ENCODE peak calls at places on chromosomes 4 and X, in six cellular contexts. One of them, this sample, is unnamed.

GRCh38 chr4:3244747-3245146 is 4.2 kb upstream of the MSANTD1 start:
- DNase-seq in A673: no peak
- DNase-seq in esophagus muscularis mucosa: no peak
- DNase-seq in Panc1: no peak
- DNase-seq in heart right ventricle: no peak
- DNase-seq in tibial artery: no peak
- DNase-seq in this sample: no peak

GRCh38 chr4:140237616-140238352 is 83.8 kb upstream of the MAML3 start:
- DNase-seq in A673: peak
- DNase-seq in esophagus muscularis mucosa: no peak
- DNase-seq in Panc1: no peak
- DNase-seq in heart right ventricle: peak
- DNase-seq in tibial artery: peak
- DNase-seq in this sample: peak

GRCh38 chr4:149719806-149720205 is 95.8 kb downstream of the IQCM start:
- DNase-seq in A673: no peak
- DNase-seq in esophagus muscularis mucosa: no peak
- DNase-seq in Panc1: no peak
- DNase-seq in heart right ventricle: no peak
- DNase-seq in tibial artery: no peak
- DNase-seq in this sample: no peak

GRCh38 chr4:56186808-56187523 is 200.3 kb downstream of the AASDH start:
- DNase-seq in A673: no peak
- DNase-seq in esophagus muscularis mucosa: no peak
- DNase-seq in Panc1: no peak
- DNase-seq in heart right ventricle: no peak
- DNase-seq in tibial artery: no peak
- DNase-seq in this sample: no peak

GRCh38 chrX:47723689-47724088 is 64.7 kb upstream of the UXT start:
- DNase-seq in A673: no peak
- DNase-seq in esophagus muscularis mucosa: no peak
- DNase-seq in Panc1: no peak
- DNase-seq in heart right ventricle: no peak
- DNase-seq in tibial artery: no peak
- DNase-seq in this sample: no peak

GRCh38 chr4:147782087-147782781 is 50.3 kb downstream of the ARHGAP10 start:
- DNase-seq in A673: peak
- DNase-seq in esophagus muscularis mucosa: no peak
- DNase-seq in Panc1: no peak
- DNase-seq in heart right ventricle: no peak
- DNase-seq in tibial artery: no peak
- DNase-seq in this sample: peak

GRCh38 chrX:41889317-41890025 is 33.9 kb downstream of the CASK start:
- DNase-seq in A673: no peak
- DNase-seq in esophagus muscularis mucosa: no peak
- DNase-seq in Panc1: peak
- DNase-seq in heart right ventricle: no peak
- DNase-seq in tibial artery: no peak
- DNase-seq in this sample: no peak

GRCh38 chr4:13539047-13539720 is 5.1 kb downstream of the NKX3-2 start:
- DNase-seq in A673: peak
- DNase-seq in esophagus muscularis mucosa: no peak
- DNase-seq in Panc1: no peak
- DNase-seq in heart right ventricle: no peak
- DNase-seq in tibial artery: no peak
- DNase-seq in this sample: no peak

GRCh38 chr4:105113800-105114199 is 32.9 kb upstream of the TET2 start:
- DNase-seq in A673: no peak
- DNase-seq in esophagus muscularis mucosa: no peak
- DNase-seq in Panc1: no peak
- DNase-seq in heart right ventricle: no peak
- DNase-seq in tibial artery: no peak
- DNase-seq in this sample: no peak

GRCh38 chrX:116009871-116010710 is 160.5 kb upstream of the AGTR2 start:
- DNase-seq in A673: no peak
- DNase-seq in esophagus muscularis mucosa: no peak
- DNase-seq in Panc1: no peak
- DNase-seq in heart right ventricle: peak
- DNase-seq in tibial artery: no peak
- DNase-seq in this sample: no peak

GRCh38 chr4:186839122-186840037 is 115.7 kb upstream of the FAT1 start:
- DNase-seq in A673: peak
- DNase-seq in esophagus muscularis mucosa: no peak
- DNase-seq in Panc1: no peak
- DNase-seq in heart right ventricle: no peak
- DNase-seq in tibial artery: peak
- DNase-seq in this sample: no peak

GRCh38 chrX:45774961-45775360 is 574.3 kb upstream of the DIPK2B start:
- DNase-seq in A673: peak
- DNase-seq in esophagus muscularis mucosa: no peak
- DNase-seq in Panc1: no peak
- DNase-seq in heart right ventricle: no peak
- DNase-seq in tibial artery: peak
- DNase-seq in this sample: no peak

GRCh38 chrX:96372313-96373046 is 312.2 kb upstream of the DIAPH2 start:
- DNase-seq in A673: peak
- DNase-seq in esophagus muscularis mucosa: no peak
- DNase-seq in Panc1: no peak
- DNase-seq in heart right ventricle: no peak
- DNase-seq in tibial artery: no peak
- DNase-seq in this sample: peak

GRCh38 chr4:66000500-66001117 is 330.3 kb upstream of the EPHA5 start:
- DNase-seq in A673: peak
- DNase-seq in esophagus muscularis mucosa: no peak
- DNase-seq in Panc1: no peak
- DNase-seq in heart right ventricle: no peak
- DNase-seq in tibial artery: no peak
- DNase-seq in this sample: peak

GRCh38 chr4:65999518-65999871 is 329.2 kb upstream of the EPHA5 start:
- DNase-seq in A673: no peak
- DNase-seq in esophagus muscularis mucosa: no peak
- DNase-seq in Panc1: no peak
- DNase-seq in heart right ventricle: no peak
- DNase-seq in tibial artery: no peak
- DNase-seq in this sample: no peak
- H3K4me3 ChIP-seq in A673: no peak
- H3K4me3 ChIP-seq in esophagus muscularis mucosa: no peak
- H3K4me3 ChIP-seq in Panc1: no peak
- H3K4me3 ChIP-seq in heart right ventricle: no peak
- H3K4me3 ChIP-seq in tibial artery: no peak
- H3K4me3 ChIP-seq in this sample: no peak

GRCh38 chrX:12961191-12961718 is 13.7 kb upstream of the TMSB4X start:
- DNase-seq in A673: no peak
- DNase-seq in esophagus muscularis mucosa: no peak
- DNase-seq in Panc1: no peak
- DNase-seq in heart right ventricle: no peak
- DNase-seq in tibial artery: no peak
- DNase-seq in this sample: no peak
- H3K4me3 ChIP-seq in A673: no peak
- H3K4me3 ChIP-seq in esophagus muscularis mucosa: no peak
- H3K4me3 ChIP-seq in Panc1: no peak
- H3K4me3 ChIP-seq in heart right ventricle: no peak
- H3K4me3 ChIP-seq in tibial artery: no peak
- H3K4me3 ChIP-seq in this sample: no peak

GRCh38 chrX:9788908-9789307 is 2.7 kb downstream of the SHROOM2 start:
- DNase-seq in A673: peak
- DNase-seq in esophagus muscularis mucosa: no peak
- DNase-seq in Panc1: no peak
- DNase-seq in heart right ventricle: no peak
- DNase-seq in tibial artery: no peak
- DNase-seq in this sample: no peak

GRCh38 chrX:9786839-9787635 is 808 bp downstream of the SHROOM2 start:
- DNase-seq in A673: no peak
- DNase-seq in esophagus muscularis mucosa: no peak
- DNase-seq in Panc1: no peak
- DNase-seq in heart right ventricle: no peak
- DNase-seq in tibial artery: no peak
- DNase-seq in this sample: no peak

GRCh38 chrX:9785252-9785943 is 831 bp upstream of the SHROOM2 start:
- DNase-seq in A673: no peak
- DNase-seq in esophagus muscularis mucosa: no peak
- DNase-seq in Panc1: no peak
- DNase-seq in heart right ventricle: no peak
- DNase-seq in tibial artery: no peak
- DNase-seq in this sample: no peak

GRCh38 chrX:9789555-9789954 is 3.3 kb downstream of the SHROOM2 start:
- DNase-seq in A673: peak
- DNase-seq in esophagus muscularis mucosa: no peak
- DNase-seq in Panc1: no peak
- DNase-seq in heart right ventricle: no peak
- DNase-seq in tibial artery: no peak
- DNase-seq in this sample: no peak

DNA sequence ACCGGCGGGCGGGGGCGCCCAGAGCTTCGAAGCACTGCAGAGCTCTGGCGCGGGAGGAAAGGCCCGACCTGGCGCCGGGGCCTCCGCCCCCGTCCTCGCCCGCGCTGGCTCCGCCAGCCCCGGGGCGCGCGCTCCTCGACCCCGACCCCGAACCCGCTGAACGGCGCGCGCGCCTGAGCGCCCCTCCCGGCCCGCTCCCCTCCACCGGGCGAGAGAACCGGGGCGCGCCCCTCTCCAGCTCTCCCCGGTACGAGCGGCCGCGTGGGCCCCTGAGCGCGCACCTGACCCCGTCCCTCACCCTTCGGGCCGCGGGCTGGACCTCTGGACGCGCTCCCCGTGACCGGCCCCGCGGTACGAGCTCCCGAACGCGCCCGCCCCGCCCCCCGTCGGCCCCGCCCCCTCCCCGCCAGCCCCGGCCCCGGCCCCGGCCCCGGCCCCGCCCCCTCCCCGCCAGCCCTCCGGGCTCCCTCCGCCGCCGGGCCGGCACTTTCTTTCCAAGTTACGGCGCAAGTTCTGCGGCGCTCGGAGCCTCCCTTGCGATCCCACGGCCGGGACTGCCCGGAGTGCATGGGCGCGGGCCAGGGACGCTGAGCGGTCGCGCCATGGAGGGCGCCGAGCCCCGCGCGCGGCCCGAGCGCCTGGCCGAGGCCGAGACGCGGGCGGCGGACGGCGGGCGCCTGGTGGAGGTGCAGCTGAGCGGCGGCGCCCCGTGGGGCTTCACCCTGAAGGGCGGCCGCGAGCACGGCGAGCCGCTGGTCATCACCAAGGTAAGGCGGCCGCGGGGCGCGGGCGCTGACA is at the start of gene SHROOM2:
- DNase-seq in A673: peak
- DNase-seq in esophagus muscularis mucosa: no peak
- DNase-seq in Panc1: no peak
- DNase-seq in heart right ventricle: no peak
- DNase-seq in tibial artery: no peak
- DNase-seq in this sample: no peak
- H3K4me3 ChIP-seq in A673: peak
- H3K4me3 ChIP-seq in esophagus muscularis mucosa: peak
- H3K4me3 ChIP-seq in Panc1: peak
- H3K4me3 ChIP-seq in heart right ventricle: peak
- H3K4me3 ChIP-seq in tibial artery: peak
- H3K4me3 ChIP-seq in this sample: peak

DNA sequence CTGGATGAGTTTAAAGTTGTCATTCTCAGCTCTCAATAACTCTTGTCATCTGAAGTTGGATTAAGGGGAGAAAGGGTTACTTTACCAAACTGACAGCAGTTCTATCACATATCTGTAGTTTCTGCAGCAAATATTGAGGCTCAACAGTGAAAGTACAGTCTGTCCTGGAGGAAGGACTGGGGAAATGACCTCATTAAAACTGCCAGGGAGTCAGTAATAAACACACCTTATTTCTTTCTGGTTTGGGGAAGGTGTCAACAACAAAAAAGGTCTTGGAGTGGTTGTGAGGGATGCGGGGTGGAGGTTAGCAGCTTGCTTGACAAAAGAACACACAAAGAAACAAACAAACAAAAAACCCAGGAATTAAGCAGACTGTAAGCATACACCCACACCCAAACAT is 1418.0 kb downstream of the STIM2 start:
- DNase-seq in A673: no peak
- DNase-seq in esophagus muscularis mucosa: no peak
- DNase-seq in Panc1: no peak
- DNase-seq in heart right ventricle: no peak
- DNase-seq in tibial artery: no peak
- DNase-seq in this sample: no peak
- H3K4me3 ChIP-seq in A673: no peak
- H3K4me3 ChIP-seq in esophagus muscularis mucosa: no peak
- H3K4me3 ChIP-seq in Panc1: no peak
- H3K4me3 ChIP-seq in heart right ventricle: no peak
- H3K4me3 ChIP-seq in tibial artery: no peak
- H3K4me3 ChIP-seq in this sample: no peak

GRCh38 chrX:153764786-153765137 is 713 bp downstream of the PLXNB3 start:
- DNase-seq in A673: no peak
- DNase-seq in esophagus muscularis mucosa: no peak
- DNase-seq in Panc1: no peak
- DNase-seq in heart right ventricle: no peak
- DNase-seq in tibial artery: no peak
- DNase-seq in this sample: no peak
- H3K4me3 ChIP-seq in A673: no peak
- H3K4me3 ChIP-seq in esophagus muscularis mucosa: peak
- H3K4me3 ChIP-seq in Panc1: peak
- H3K4me3 ChIP-seq in heart right ventricle: no peak
- H3K4me3 ChIP-seq in tibial artery: peak
- H3K4me3 ChIP-seq in this sample: no peak

GRCh38 chr4:78568640-78569261 is 17.2 kb downstream of the ANXA3 start:
- DNase-seq in A673: no peak
- DNase-seq in esophagus muscularis mucosa: no peak
- DNase-seq in Panc1: no peak
- DNase-seq in heart right ventricle: no peak
- DNase-seq in tibial artery: no peak
- DNase-seq in this sample: no peak
- H3K4me3 ChIP-seq in A673: no peak
- H3K4me3 ChIP-seq in esophagus muscularis mucosa: peak
- H3K4me3 ChIP-seq in Panc1: no peak
- H3K4me3 ChIP-seq in heart right ventricle: no peak
- H3K4me3 ChIP-seq in tibial artery: no peak
- H3K4me3 ChIP-seq in this sample: no peak

DNA sequence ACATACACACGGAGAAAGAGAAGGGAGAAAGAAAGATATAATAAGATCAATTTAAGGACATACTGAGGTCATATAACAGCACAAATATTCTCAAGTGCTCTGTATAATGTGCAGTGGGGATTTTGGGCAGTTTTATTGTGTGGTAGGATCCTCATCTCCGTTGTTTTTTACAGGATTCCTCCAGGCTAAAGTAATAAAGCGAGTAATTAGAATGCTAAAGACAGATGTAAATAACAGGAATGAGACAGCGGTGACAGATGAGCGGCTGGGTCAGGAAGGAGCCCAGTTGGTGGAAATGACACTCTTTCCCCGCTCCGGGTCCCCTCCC is 15.9 kb downstream of the POU4F2 start:
- DNase-seq in A673: no peak
- DNase-seq in esophagus muscularis mucosa: peak
- DNase-seq in Panc1: no peak
- DNase-seq in heart right ventricle: no peak
- DNase-seq in tibial artery: no peak
- DNase-seq in this sample: no peak
- H3K4me3 ChIP-seq in A673: peak
- H3K4me3 ChIP-seq in esophagus muscularis mucosa: peak
- H3K4me3 ChIP-seq in Panc1: no peak
- H3K4me3 ChIP-seq in heart right ventricle: peak
- H3K4me3 ChIP-seq in tibial artery: peak
- H3K4me3 ChIP-seq in this sample: peak

GRCh38 chrX:2592279-2592678 is 91.5 kb upstream of the DHRSX start:
- DNase-seq in A673: no peak
- DNase-seq in esophagus muscularis mucosa: no peak
- DNase-seq in Panc1: no peak
- DNase-seq in heart right ventricle: no peak
- DNase-seq in tibial artery: no peak
- DNase-seq in this sample: no peak
- H3K4me3 ChIP-seq in A673: no peak
- H3K4me3 ChIP-seq in esophagus muscularis mucosa: no peak
- H3K4me3 ChIP-seq in Panc1: no peak
- H3K4me3 ChIP-seq in heart right ventricle: no peak
- H3K4me3 ChIP-seq in tibial artery: no peak
- H3K4me3 ChIP-seq in this sample: no peak

GRCh38 chr4:152663203-152664066 is 16.4 kb downstream of the TMEM154 start:
- DNase-seq in A673: no peak
- DNase-seq in esophagus muscularis mucosa: no peak
- DNase-seq in Panc1: no peak
- DNase-seq in heart right ventricle: no peak
- DNase-seq in tibial artery: no peak
- DNase-seq in this sample: no peak
- H3K4me3 ChIP-seq in A673: no peak
- H3K4me3 ChIP-seq in esophagus muscularis mucosa: no peak
- H3K4me3 ChIP-seq in Panc1: no peak
- H3K4me3 ChIP-seq in heart right ventricle: peak
- H3K4me3 ChIP-seq in tibial artery: no peak
- H3K4me3 ChIP-seq in this sample: no peak

This sample was measured in SK-N-MC.